ENCODE peak calls at places on chromosomes 7 and 10, in seven cellular contexts. O is SK-N-SH, J is K562, C is GM12891, I is GM12878, X is HepG2, H is H1. A is an unnamed sample.

GRCh38 chr10:50740351-50740688 is 584 bp downstream of the ASAH2B start:
- DNase-seq in O (no peak), J (no peak), C (no peak), I (peak; percentile 2), X (peak; percentile 15), H (no peak), A (no peak)

GRCh38 chr10:123496336-123496735 is 169.8 kb upstream of the GPR26 start:
- DNase-seq in O (no peak), J (no peak), C (no peak), I (no peak), X (no peak), H (no peak), A (no peak)

GRCh38 chr10:12854988-12855387 is 146.5 kb downstream of the CCDC3 start:
- DNase-seq in O (no peak), J (no peak), C (no peak), I (no peak), X (no peak), H (no peak), A (no peak)

GRCh38 chr7:135459076-135459475 is 50.8 kb downstream of the CNOT4 start:
- DNase-seq in O (no peak), J (no peak), C (no peak), I (no peak), X (no peak), H (no peak), A (no peak)

GRCh38 chr7:12133865-12134264 is 77.2 kb upstream of the TMEM106B start:
- DNase-seq in O (no peak), J (no peak), C (no peak), I (no peak), X (no peak), H (no peak), A (no peak)

GRCh38 chr7:135209225-135209834 is 2.0 kb downstream of the WDR91 start:
- DNase-seq in O (no peak), J (no peak), C (no peak), I (no peak), X (no peak), H (no peak), A (no peak)

GRCh38 chr10:89550509-89550908 is 15.1 kb upstream of the SLC16A12 start:
- DNase-seq in O (no peak), J (no peak), C (no peak), I (no peak), X (no peak), H (no peak), A (no peak)

GRCh38 chr7:48139461-48139860 is 31.8 kb upstream of the ABCA13 start:
- DNase-seq in O (no peak), J (no peak), C (no peak), I (no peak), X (peak; percentile 72), H (no peak), A (no peak)

GRCh38 chr10:44233561-44234470 is 151.1 kb downstream of the CXCL12 start:
- DNase-seq in O (no peak), J (peak; percentile 35), C (no peak), I (no peak), X (no peak), H (peak; percentile 87), A (no peak)

GRCh38 chr10:22599048-22599561 is 115.3 kb downstream of the PIP4K2A start:
- DNase-seq in O (no peak), J (peak; percentile 19), C (no peak), I (peak; percentile 49), X (no peak), H (no peak), A (no peak)

GRCh38 chr7:91789558-91789957 is 90.9 kb downstream of the MTERF1 start:
- DNase-seq in O (no peak), J (no peak), C (no peak), I (no peak), X (no peak), H (no peak), A (no peak)

DNA sequence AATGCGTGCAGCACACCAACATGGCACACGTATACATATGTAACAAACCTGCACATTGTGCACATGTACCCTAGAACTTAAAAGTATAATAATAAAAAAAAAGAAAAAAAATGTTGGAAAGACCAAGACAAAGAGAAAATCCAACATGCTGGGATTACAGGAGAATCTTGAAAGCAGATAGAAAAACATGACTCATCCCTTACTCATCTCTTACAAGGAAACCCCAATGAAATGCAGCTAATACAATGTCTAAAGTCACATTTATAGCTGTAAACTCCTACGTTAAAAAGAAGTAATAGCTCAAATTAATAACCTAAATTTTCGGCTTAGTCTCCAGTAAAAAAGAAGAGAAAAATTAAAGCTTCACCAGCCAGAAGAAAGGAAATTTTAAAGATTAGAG is 47.5 kb upstream of the DGKB start:
- DNase-seq in O (no peak), J (no peak), C (no peak), I (no peak), X (no peak), H (no peak), A (no peak)
- TF ChIP-seq TAF1 in O (no peak), J (no peak), C (no peak), I (no peak), X (no peak), H (no peak), A (no peak)

DNA sequence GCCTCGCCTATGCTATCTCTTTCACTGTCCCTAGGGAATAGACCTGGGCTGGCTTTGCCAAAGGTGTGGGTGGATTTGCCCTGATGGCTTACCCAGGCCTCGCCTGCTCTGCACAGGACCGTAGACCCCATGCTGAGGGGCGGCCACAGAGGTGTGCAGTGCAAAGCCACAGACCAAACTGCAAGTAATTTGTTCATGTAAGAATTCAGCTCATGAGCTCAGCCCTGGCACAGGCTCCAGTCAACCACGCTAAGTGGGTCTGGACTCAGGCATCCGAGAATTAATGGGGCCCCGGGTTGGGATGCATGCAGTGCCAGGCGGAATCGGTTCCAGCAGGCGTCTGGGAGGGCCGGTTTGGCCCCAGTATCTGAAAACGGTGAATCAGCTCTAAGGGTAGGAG is 445.2 kb downstream of the DNAJB6 start:
- DNase-seq in O (no peak), J (no peak), C (no peak), I (no peak), X (no peak), H (no peak), A (no peak)
- TF ChIP-seq POLR2AphosphoS5 in O (no peak), J (no peak), C (no peak), I (no peak), X (no peak), H (no peak), A (no peak)

GRCh38 chr7:101435461-101436225 is 73.0 kb downstream of the COL26A1 start:
- DNase-seq in O (peak; percentile 59), J (no peak), C (no peak), I (no peak), X (no peak), H (no peak), A (no peak)

GRCh38 chr7:101436226-101436745 is 73.6 kb downstream of the COL26A1 start:
- DNase-seq in O (no peak), J (no peak), C (no peak), I (no peak), X (no peak), H (no peak), A (no peak)

GRCh38 chr7:101432316-101432715 is 69.6 kb downstream of the COL26A1 start:
- DNase-seq in O (no peak), J (no peak), C (no peak), I (no peak), X (no peak), H (no peak), A (no peak)

GRCh38 chr7:101436857-101437576 is 74.3 kb downstream of the COL26A1 start:
- DNase-seq in O (peak; percentile 62), J (peak; percentile 87), C (no peak), I (no peak), X (no peak), H (peak; percentile 44), A (no peak)

GRCh38 chr7:101433688-101434087 is 71.0 kb downstream of the COL26A1 start:
- DNase-seq in O (no peak), J (no peak), C (no peak), I (no peak), X (no peak), H (no peak), A (no peak)
- TF ChIP-seq TAF1 in O (no peak), J (no peak), C (no peak), I (no peak), X (no peak), H (no peak), A (no peak)

GRCh38 chr10:95330966-95331453 is 40.2 kb upstream of the PDLIM1 start:
- DNase-seq in O (no peak), J (no peak), C (no peak), I (no peak), X (no peak), H (no peak), A (no peak)
- TF ChIP-seq POLR2AphosphoS5 in O (no peak), J (no peak), C (no peak), I (no peak), X (no peak), H (no peak), A (no peak)